ENCODE peak calls at places on chromosome 6, in four cellular contexts. O, V, D and J are unnamed samples.

GRCh38 chr6:70210462-70210861 is 92.4 kb downstream of the COL9A1 start:
- DNase-seq in O (peak), V (no peak), D (no peak), J (no peak)

GRCh38 chr6:155171109-155171746 is 92.6 kb upstream of the CLDN20 start:
- DNase-seq in O (peak), V (peak), D (no peak), J (no peak)

GRCh38 chr6:15360300-15360699 is 114.4 kb downstream of the JARID2 start:
- DNase-seq in O (no peak), V (no peak), D (no peak), J (no peak)

GRCh38 chr6:166078294-166078693 is 89.4 kb downstream of the TBXT start:
- DNase-seq in O (no peak), V (no peak), D (no peak), J (no peak)

GRCh38 chr6:36692220-36692619 is 5.4 kb upstream of the RAB44 start:
- DNase-seq in O (no peak), V (no peak), D (no peak), J (no peak)

GRCh38 chr6:291148-291696 is 1.1 kb upstream of the DUSP22 start:
- DNase-seq in O (no peak), V (no peak), D (no peak), J (no peak)

GRCh38 chr6:84779380-84779779 is 15.0 kb upstream of the TBX18 start:
- DNase-seq in O (no peak), V (no peak), D (no peak), J (no peak)

GRCh38 chr6:344816-345340 is 46.7 kb upstream of the IRF4 start:
- DNase-seq in O (no peak), V (no peak), D (no peak), J (no peak)

GRCh38 chr6:24183584-24183983 is 57.6 kb downstream of the NRSN1 start:
- DNase-seq in O (no peak), V (no peak), D (no peak), J (no peak)

GRCh38 chr6:166954118-166954713 is 2.1 kb downstream of the RNASET2 start:
- DNase-seq in O (no peak), V (no peak), D (no peak), J (no peak)

GRCh38 chr6:11637266-11637665 is 99.7 kb downstream of the TMEM170B start:
- DNase-seq in O (no peak), V (no peak), D (no peak), J (no peak)

GRCh38 chr6:52881996-52882841 is 27.3 kb downstream of the GSTA3 start:
- DNase-seq in O (peak), V (peak), D (peak), J (peak)

GRCh38 chr6:25713802-25714201 is 40.7 kb upstream of the SLC17A4 start:
- DNase-seq in O (no peak), V (no peak), D (no peak), J (no peak)

GRCh38 chr6:35833534-35833933 is 28.4 kb downstream of the LHFPL5 start:
- DNase-seq in O (peak), V (no peak), D (no peak), J (no peak)

GRCh38 chr6:163965426-163966348 is 551.2 kb downstream of the QKI start:
- DNase-seq in O (no peak), V (no peak), D (no peak), J (no peak)

GRCh38 chr6:140907235-140907634 is 1225.5 kb upstream of the GJE1 start:
- DNase-seq in O (no peak), V (no peak), D (no peak), J (no peak)

GRCh38 chr6:4802312-4802935 is 26.2 kb downstream of the CDYL start:
- DNase-seq in O (no peak), V (peak), D (no peak), J (no peak)

GRCh38 chr6:42604150-42604549 is 40.3 kb downstream of the UBR2 start:
- DNase-seq in O (no peak), V (no peak), D (no peak), J (no peak)

GRCh38 chr6:134619077-134619476 is 301.2 kb upstream of the SGK1 start:
- DNase-seq in O (no peak), V (no peak), D (no peak), J (no peak)

GRCh38 chr6:105452924-105453756 is 50.3 kb upstream of the PREP start:
- DNase-seq in O (no peak), V (peak), D (no peak), J (no peak)

GRCh38 chr6:139433647-139434419 is 59.4 kb upstream of the CITED2 start:
- DNase-seq in O (peak), V (no peak), D (peak), J (no peak)

GRCh38 chr6:139431602-139431956 is 57.1 kb upstream of the CITED2 start:
- DNase-seq in O (no peak), V (no peak), D (no peak), J (no peak)

GRCh38 chr6:139429559-139430150 is 55.2 kb upstream of the CITED2 start:
- DNase-seq in O (no peak), V (no peak), D (no peak), J (no peak)

GRCh38 chr6:139427199-139427598 is 52.8 kb upstream of the CITED2 start:
- DNase-seq in O (no peak), V (no peak), D (no peak), J (no peak)

DNA sequence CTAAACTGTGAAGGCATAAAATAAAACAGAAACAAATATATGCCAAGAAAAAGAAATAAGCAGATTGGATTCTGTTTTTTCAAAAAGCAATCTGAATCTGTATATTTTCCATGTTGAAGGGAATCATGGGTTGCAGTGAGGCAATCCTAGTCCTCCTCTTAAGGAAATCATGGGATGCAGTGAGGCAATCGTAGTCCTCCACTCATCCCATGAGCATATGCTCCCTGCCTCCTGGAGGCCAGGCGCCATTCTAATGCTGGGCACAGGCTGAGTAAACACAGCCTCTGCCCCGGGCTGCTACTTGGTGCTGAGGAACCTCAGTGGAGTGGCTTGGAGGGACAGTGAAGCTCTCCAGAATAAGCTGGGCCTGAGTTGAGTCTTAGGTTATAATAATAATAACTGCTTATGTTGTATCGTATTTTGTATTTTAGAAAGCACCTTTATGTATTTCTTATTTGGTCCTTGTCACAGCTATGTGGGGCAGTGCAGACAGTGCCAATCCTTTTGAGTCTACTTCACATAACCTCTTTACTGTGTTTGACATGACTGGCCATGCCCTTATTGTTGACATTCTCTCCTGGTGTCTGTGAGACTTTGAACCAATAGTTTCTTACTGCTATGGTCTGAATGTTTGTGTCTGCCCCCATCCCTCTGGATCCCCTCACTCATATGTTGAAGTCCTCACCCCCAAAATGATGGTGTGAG is 56.6 kb upstream of the CITED2 start:
- DNase-seq in O (no peak), V (no peak), D (no peak), J (no peak)
- TF ChIP-seq CREM in O (no peak), V (no peak), D (no peak), J (no peak)

DNA sequence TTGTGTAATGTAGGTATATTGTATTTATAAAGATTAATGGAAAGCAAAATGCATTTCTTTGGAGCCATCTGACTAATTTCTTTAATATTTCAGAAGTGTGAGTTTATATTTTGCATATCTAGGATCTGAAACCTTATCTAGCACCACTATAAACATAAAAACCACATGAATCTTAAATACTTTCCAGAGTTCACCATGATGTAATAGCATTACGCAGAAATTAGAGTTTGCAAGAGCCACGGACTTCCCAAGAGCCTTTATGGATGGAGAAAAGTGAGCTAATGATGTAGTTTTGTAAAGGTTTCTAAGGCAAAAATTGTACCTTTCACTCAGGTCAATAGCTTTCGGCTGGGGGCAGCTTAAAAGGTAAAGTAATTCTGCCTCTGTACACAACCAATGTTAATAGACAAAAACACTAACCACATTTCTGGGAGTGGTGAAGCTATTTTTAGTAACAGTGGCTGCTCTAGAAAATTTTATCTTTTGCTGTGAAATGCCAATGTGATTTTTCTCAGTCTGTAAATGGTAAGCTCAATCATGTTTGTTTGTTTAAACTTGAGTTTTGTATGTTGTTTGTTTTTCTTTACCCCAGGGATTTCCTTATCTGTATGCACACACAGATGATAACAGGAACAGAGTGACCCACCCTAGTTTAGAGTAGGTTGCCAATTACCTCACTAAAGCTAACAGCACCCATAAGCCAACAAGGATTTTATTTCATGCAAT is 80.5 kb downstream of the FILIP1 start:
- DNase-seq in O (no peak), V (no peak), D (no peak), J (no peak)
- TF ChIP-seq CREM in O (no peak), V (no peak), D (no peak), J (no peak)

DNA sequence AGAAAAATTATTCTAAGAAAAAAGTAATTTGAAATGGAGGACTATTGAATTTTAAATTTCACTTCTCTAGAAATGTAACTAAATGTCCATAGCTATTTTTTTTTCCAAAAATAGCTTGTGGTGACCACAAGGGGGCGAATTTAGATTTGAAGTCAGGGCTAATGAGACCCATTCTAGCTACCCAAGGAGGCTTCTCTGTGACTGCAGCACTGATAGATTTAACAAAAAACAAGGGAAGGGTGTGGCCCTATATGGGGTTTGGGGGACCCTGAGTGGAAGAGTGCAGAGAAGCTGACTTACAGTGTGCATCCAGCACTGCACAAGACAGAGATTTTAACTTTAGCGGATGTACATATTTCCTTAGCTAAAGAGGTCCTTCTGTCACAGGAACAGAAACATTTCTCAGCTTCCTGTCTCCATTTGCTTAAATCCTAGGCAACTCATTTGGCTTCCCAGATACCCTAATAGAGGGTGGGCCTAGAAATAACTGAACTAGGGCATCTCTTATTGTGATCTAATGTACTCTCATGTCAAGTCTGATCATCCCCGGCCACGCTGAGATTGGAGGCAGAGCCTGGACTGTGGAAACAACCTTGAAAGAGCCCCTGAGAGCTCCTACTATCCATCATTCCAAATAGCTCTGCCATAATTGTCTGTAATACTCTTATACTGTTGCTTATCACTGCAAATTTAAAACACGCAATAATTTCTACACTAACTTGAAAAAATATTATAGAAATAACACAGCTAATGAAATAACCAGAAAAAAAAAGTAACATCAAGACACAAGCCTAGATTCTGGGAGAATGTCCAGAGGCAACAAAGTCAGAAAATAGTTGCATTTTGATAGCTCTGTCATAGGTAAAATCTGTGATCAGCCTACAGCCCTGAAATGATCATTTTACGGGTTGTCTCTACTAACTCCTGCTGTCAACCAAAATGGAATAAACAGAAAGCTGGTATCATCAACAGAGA is 93.6 kb downstream of the SNAP91 start:
- DNase-seq in O (peak), V (no peak), D (peak), J (no peak)
- TF ChIP-seq CREM in O (no peak), V (no peak), D (no peak), J (no peak)

GRCh38 chr6:112193111-112193510 is 61.3 kb downstream of the LAMA4 start:
- DNase-seq in O (no peak), V (no peak), D (no peak), J (no peak)
- TF ChIP-seq CREM in O (no peak), V (no peak), D (no peak), J (no peak)

DNA sequence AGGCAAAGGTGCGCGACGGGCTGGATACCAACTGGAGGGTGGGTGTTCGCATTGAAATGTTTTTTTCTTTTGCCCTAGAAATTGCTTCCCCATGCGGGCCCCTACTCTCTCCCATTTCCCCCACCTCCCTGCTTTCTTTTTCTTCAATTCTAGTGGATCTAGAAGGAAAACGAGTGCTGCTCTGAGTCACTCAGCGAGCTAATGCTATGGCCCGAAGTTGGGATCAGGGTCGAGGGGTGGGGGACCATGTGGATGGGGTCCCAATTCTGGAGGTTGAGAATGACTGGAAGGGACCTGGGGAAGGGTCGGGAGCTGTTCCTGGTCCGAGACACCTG is 71.5 kb downstream of the SOX4 start:
- DNase-seq in O (no peak), V (no peak), D (no peak), J (no peak)
- TF ChIP-seq CREM in O (no peak), V (no peak), D (no peak), J (no peak)

GRCh38 chr6:108651287-108651686 is 90.6 kb downstream of the FOXO3 start:
- DNase-seq in O (no peak), V (no peak), D (no peak), J (no peak)

GRCh38 chr6:108652375-108652774 is 91.7 kb downstream of the FOXO3 start:
- DNase-seq in O (no peak), V (no peak), D (no peak), J (no peak)

GRCh38 chr6:108650781-108651180 is 90.1 kb downstream of the FOXO3 start:
- DNase-seq in O (no peak), V (no peak), D (no peak), J (no peak)

GRCh38 chr6:108650325-108650724 is 89.6 kb downstream of the FOXO3 start:
- DNase-seq in O (no peak), V (no peak), D (no peak), J (no peak)

GRCh38 chr6:108651781-108652227 is 91.1 kb downstream of the FOXO3 start:
- DNase-seq in O (no peak), V (no peak), D (no peak), J (no peak)
- TF ChIP-seq CREM in O (no peak), V (no peak), D (no peak), J (no peak)

DNA sequence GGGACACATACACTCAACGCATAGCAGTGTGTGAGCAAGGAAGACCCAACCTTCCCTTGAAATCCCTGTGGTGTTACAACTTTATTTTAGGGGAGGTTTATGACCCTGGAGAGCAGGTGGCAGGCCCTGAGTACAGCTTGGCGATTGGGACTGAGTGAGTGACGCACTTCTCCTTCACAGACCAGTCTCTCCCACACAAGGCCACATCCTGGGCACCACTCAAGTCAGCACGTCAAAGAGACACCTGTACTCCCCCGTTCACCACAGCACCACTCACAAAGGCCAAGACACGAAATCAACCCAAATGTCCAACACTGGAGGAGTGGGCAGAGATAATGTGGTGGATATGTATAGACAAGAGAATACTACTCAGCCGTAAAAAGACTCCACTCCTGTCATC is 57.0 kb upstream of the FRMD1 start:
- DNase-seq in O (no peak), V (no peak), D (no peak), J (no peak)
- TF ChIP-seq CREM in O (no peak), V (no peak), D (no peak), J (no peak)

DNA sequence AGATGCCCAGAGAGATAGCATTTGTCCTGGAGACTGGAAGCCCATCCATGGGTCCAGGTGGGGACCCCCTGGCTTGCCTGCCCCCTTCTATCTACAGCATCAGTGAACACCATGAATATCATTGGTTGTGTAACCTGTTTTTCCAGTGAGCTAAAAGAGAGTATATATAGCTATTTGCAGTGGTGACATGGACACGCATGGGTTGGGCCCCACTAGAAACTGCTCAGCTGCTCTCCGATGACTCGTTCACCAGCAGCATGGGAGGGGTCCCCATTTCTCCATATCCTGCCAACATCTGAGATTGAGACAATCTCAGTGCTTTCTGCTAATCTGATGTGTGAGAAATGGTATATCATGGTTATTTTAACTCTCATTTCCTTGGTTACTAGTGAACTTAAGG is 4.0 kb upstream of the ZC3H12D start:
- DNase-seq in O (no peak), V (no peak), D (no peak), J (no peak)
- TF ChIP-seq CREM in O (no peak), V (no peak), D (no peak), J (no peak)